ENCODE peak calls at places on chromosomes 5 and 9, in ten cellular contexts. Z, L, E, F, W, D, V, Q, A and I are unnamed samples.

GRCh38 chr5:43753069-43753468 is 150.1 kb downstream of the NNT start:
- DNase-seq in D (no peak), V (no peak), W (no peak), F (no peak), Q (peak), L (no peak), Z (no peak), A (no peak), E (no peak), I (no peak)

GRCh38 chr5:33381243-33381642 is 59.5 kb upstream of the TARS1 start:
- DNase-seq in Q (no peak), W (no peak), Z (no peak), D (no peak), E (no peak), F (no peak), A (no peak), V (no peak), L (no peak), I (no peak)

GRCh38 chr5:151104795-151105194 is 24.0 kb upstream of the TNIP1 start:
- DNase-seq in D (peak), L (no peak), V (no peak), Z (no peak), Q (no peak), A (no peak), W (no peak), F (no peak), E (peak), I (no peak)

GRCh38 chr5:103703617-103704016 is 141.0 kb upstream of the NUDT12 start:
- DNase-seq in W (no peak), Z (no peak), D (no peak), V (no peak), L (no peak), Q (no peak), F (no peak), E (no peak), A (no peak), I (no peak)

GRCh38 chr9:37566716-37567115 is 9.5 kb downstream of the FBXO10 start:
- DNase-seq in E (no peak), A (no peak), L (no peak), D (no peak), F (no peak), Q (no peak), V (no peak), Z (no peak), W (no peak), I (no peak)

GRCh38 chr9:101462558-101462957 is 27.0 kb upstream of the ALDOB start:
- DNase-seq in L (peak), E (peak), W (no peak), Z (no peak), Q (no peak), F (no peak), A (no peak), V (no peak), D (no peak), I (no peak)

GRCh38 chr5:131264453-131265200 is 774 bp downstream of the CDC42SE2 start:
- DNase-seq in Z (no peak), V (no peak), L (peak), F (no peak), A (no peak), W (peak), E (peak), D (peak), Q (peak), I (no peak)

GRCh38 chr5:141811287-141812155 is 66.7 kb downstream of the PCDH1 start:
- DNase-seq in A (no peak), Q (peak), W (peak), F (peak), E (no peak), Z (no peak), V (no peak), L (no peak), D (no peak), I (no peak)

GRCh38 chr9:13023498-13023897 is 248.7 kb downstream of the LURAP1L start:
- DNase-seq in F (no peak), D (no peak), L (peak), E (no peak), W (no peak), V (no peak), Z (no peak), Q (no peak), A (no peak), I (peak)